ENCODE peak calls at places on chromosomes 11 and 22, in eight cellular contexts. T is A549, Q is Peyer's patch, E is esophagus muscularis mucosa, P is stomach, X is lower leg skin, W is gastrocnemius medialis, J is NB4. H is an unnamed sample.

GRCh38 chr11:86214710-86215109 is 29.8 kb upstream of the EED start:
- DNase-seq in X (no peak), Q (no peak), T (no peak), E (no peak), J (peak), P (no peak), W (no peak), H (no peak)

GRCh38 chr11:47786373-47786772 is 19.2 kb upstream of the FNBP4 start:
- DNase-seq in P (no peak), Q (no peak), E (no peak), J (no peak), W (peak), X (no peak), T (no peak), H (no peak)

GRCh38 chr22:43670545-43670944 is 141.6 kb downstream of the EFCAB6 start:
- DNase-seq in E (peak), T (no peak), P (no peak), X (no peak), J (no peak), W (no peak), Q (peak), H (peak)

GRCh38 chr11:76706667-76707066 is 36.1 kb upstream of the LRRC32 start:
- DNase-seq in X (no peak), Q (peak), P (no peak), J (no peak), W (no peak), T (no peak), E (no peak), H (no peak)

GRCh38 chr11:127677813-127678212 is 677.2 kb upstream of the KIRREL3 start:
- DNase-seq in Q (no peak), T (no peak), W (no peak), X (no peak), E (no peak), P (no peak), J (no peak), H (no peak)

GRCh38 chr11:65298655-65299179 is 15.9 kb upstream of the CDC42EP2 start:
- DNase-seq in Q (no peak), W (no peak), E (no peak), T (no peak), X (no peak), J (no peak), P (no peak), H (peak)

GRCh38 chr11:124179311-124179710 is 3.8 kb upstream of the OR10D3 start:
- DNase-seq in X (no peak), T (no peak), P (no peak), Q (no peak), W (no peak), J (no peak), E (no peak), H (no peak)

GRCh38 chr11:46254135-46254491 is 23.3 kb upstream of the CREB3L1 start:
- DNase-seq in T (no peak), E (no peak), P (peak), W (no peak), J (peak), X (no peak), Q (peak), H (peak)

GRCh38 chr11:6319001-6319878 is 1.1 kb downstream of the CAVIN3 start:
- DNase-seq in T (no peak), J (no peak), W (no peak), X (peak), P (peak), Q (peak), E (no peak), H (peak)

GRCh38 chr22:44024288-44024908 is at the start of gene PARVB:
- DNase-seq in X (no peak), W (no peak), T (no peak), E (no peak), J (peak), Q (no peak), P (no peak), H (peak)

GRCh38 chr11:33944345-33944692 is 52.4 kb upstream of the LMO2 start:
- DNase-seq in W (no peak), T (no peak), J (no peak), X (no peak), Q (no peak), E (no peak), P (no peak), H (no peak)

GRCh38 chr11:94315664-94316063 is 11.3 kb downstream of the IZUMO1R start:
- DNase-seq in E (peak), T (no peak), Q (no peak), W (no peak), P (no peak), X (no peak), J (no peak), H (no peak)

GRCh38 chr11:60657880-60658279 is 41.5 kb upstream of the MS4A8 start:
- DNase-seq in X (no peak), P (peak), W (no peak), J (no peak), E (no peak), T (no peak), Q (no peak), H (peak)
- TF ChIP-seq CTCF in X (no peak), P (no peak), W (no peak), J (no peak), E (no peak), T (no peak), Q (peak), H (no peak)

GRCh38 chr11:64268687-64269379 is 15.6 kb downstream of the BAD start:
- DNase-seq in Q (peak), T (no peak), W (no peak), P (peak), E (no peak), J (peak), X (peak), H (peak)

GRCh38 chr11:64275031-64275800 is 9.2 kb downstream of the BAD start:
- DNase-seq in J (no peak), P (no peak), T (no peak), W (no peak), E (no peak), X (no peak), Q (no peak), H (no peak)

GRCh38 chr11:64268028-64268686 is 16.3 kb downstream of the BAD start:
- DNase-seq in W (no peak), T (no peak), Q (no peak), J (no peak), E (no peak), X (no peak), P (no peak), H (no peak)

GRCh38 chr11:64269380-64270234 is 14.9 kb downstream of the BAD start:
- DNase-seq in J (peak), W (peak), X (peak), T (peak), Q (peak), P (peak), E (peak), H (peak)

DNA sequence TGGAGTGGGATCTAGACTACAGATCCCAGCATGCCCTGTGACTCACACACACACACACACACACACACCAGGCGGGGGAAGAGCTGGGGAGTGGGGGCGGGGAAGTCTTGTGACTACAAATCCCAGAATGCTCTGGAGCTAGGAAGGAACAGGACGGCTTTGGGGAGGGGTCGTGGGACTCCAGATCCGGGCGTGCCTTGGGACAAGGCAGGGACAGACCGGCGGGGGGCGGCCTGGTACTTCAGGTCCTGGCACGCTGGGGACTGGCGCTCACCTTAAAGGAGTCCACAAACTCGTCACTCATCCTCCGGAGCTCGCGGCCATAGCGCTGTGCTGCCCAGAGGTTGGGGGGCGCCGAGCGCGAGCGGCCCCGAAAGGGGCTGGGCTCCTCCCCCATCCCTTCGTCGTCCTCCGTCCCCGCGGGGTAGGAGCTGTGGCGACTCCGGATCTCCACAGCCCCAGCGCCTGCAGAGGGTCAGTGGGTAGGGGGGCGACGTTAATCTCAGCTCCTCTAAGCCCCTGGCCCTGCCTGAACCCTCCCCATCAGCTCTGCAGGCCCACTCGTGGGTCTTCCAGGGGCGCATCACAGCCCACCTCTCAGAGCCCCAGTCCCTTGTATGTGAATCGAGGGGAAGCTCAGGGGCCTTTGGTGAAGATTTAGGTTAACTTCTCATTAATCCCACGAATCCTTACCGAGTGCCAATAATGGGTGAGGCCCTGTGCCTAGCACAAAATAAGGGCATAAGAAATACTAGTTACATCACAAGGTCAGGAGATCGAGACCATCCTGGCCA is 12.9 kb downstream of the BAD start:
- DNase-seq in W (peak), Q (peak), X (peak), J (peak), P (peak), T (peak), E (peak), H (peak)
- TF ChIP-seq POLR2A in W (peak), Q (peak), X (no peak), J (no peak), P (no peak), T (peak), E (peak), H (peak)

DNA sequence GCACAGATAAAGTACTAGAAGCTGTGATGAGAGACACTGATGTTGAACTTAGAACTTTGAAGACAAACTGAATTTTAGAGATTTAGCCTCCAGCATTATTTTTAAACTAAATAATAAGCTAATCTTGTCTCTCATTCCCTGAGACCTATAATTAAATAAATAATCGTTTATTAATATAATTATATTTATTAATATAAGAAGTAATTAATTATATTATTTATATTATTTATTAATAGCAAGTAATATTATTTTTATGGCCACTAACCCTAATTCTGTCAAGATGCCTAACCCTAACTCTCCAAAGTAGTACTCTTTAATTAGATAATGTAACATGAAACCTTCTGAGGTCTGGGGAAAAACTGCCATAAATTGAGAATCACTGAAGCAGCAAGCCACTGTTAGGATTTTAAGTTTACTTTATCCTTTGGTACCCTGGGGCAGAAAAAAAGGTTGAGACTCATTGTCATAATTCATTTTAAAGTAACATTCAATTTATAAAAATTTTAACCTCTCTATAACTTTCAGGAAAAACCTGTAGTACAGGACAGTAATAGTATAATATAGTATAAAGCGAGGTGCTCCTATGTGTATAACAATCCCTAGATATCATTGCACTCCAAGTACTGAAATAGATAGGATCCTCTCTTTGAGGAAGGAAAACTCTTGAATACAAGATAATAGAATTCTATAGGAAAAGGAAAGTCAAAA is 85.4 kb downstream of the TTC28 start:
- DNase-seq in Q (no peak), E (no peak), P (no peak), X (no peak), W (no peak), T (no peak), J (no peak), H (no peak)
- TF ChIP-seq CTCF in Q (no peak), E (no peak), P (no peak), X (no peak), W (no peak), T (no peak), J (no peak), H (no peak)

GRCh38 chr11:32892355-32893090 is at the start of gene QSER1:
- DNase-seq in T (peak), P (peak), E (peak), W (peak), J (peak), X (peak), Q (peak), H (peak)
- TF ChIP-seq POLR2A in T (peak), P (no peak), E (peak), W (peak), J (peak), X (no peak), Q (peak), H (peak)